ENCODE peak calls at places on chromosome 3, in five cellular contexts. U is NCI-H774; L is iPS DF 6.9; V is SJSA1; M is stimulated activated naive CD4-positive, alpha-beta T cell. J is an unnamed sample.

GRCh38 chr3:33134026-33134625 is 20.3 kb downstream of the CRTAP start:
- DNase-seq in U (no peak), L (no peak), V (no peak), M (no peak), J (no peak)

GRCh38 chr3:181567446-181568075 is 144.2 kb upstream of the SOX2 start:
- DNase-seq in U (no peak), L (no peak), V (no peak), M (no peak), J (no peak)

GRCh38 chr3:45551214-45552010 is 43.1 kb upstream of the LIMD1 start:
- DNase-seq in U (no peak), L (no peak), V (peak), M (no peak), J (no peak)

GRCh38 chr3:123411340-123412040 is 37.4 kb downstream of the ADCY5 start:
- DNase-seq in U (no peak), L (no peak), V (no peak), M (no peak), J (no peak)

GRCh38 chr3:53633197-53633787 is 138.9 kb downstream of the CACNA1D start:
- DNase-seq in U (no peak), L (no peak), V (no peak), M (no peak), J (no peak)

GRCh38 chr3:188747487-188747886 is 424.3 kb upstream of the TPRG1 start:
- DNase-seq in U (no peak), L (no peak), V (no peak), M (no peak), J (no peak)

GRCh38 chr3:10474439-10474723 is 31.0 kb downstream of the ATP2B2 start:
- DNase-seq in U (no peak), L (no peak), V (no peak), M (no peak), J (no peak)

GRCh38 chr3:125032100-125032643 is 23.6 kb downstream of the HEG1 start:
- DNase-seq in U (no peak), L (no peak), V (no peak), M (no peak), J (no peak)

GRCh38 chr3:189298469-189299375 is 127.0 kb downstream of the TPRG1 start:
- DNase-seq in U (no peak), L (no peak), V (no peak), M (peak), J (no peak)

GRCh38 chr3:126348308-126348920 is 8.8 kb downstream of the KLF15 start:
- DNase-seq in U (no peak), L (no peak), V (no peak), M (no peak), J (no peak)